ENCODE peak calls at places on chromosomes 4 and X, in four cellular contexts. V, U, M and Q are unnamed samples.

GRCh38 chr4:127622923-127623754 is 9.6 kb upstream of the INTU start:
- DNase-seq in V (peak; percentile 86), U (peak; percentile 73), M (no peak), Q (peak; percentile 43)

GRCh38 chr4:161148051-161148450 is 1015.7 kb downstream of the FSTL5 start:
- DNase-seq in U (no peak), V (no peak), M (no peak), Q (no peak)

GRCh38 chr4:74545488-74545887 is 100.6 kb downstream of the AREG start:
- DNase-seq in V (no peak), M (no peak), U (no peak), Q (peak; percentile 83)

GRCh38 chr4:118957683-118958082 is 69.0 kb downstream of the SYNPO2 start:
- DNase-seq in V (no peak), U (no peak), M (no peak), Q (peak; percentile 42)

GRCh38 chr4:11301075-11301660 is 127.5 kb downstream of the HS3ST1 start:
- DNase-seq in M (no peak), V (no peak), U (peak; percentile 5), Q (no peak)

GRCh38 chr4:173168396-173169177 is at the start of gene GALNT7:
- DNase-seq in V (peak; percentile 88), M (peak; percentile 60), U (peak; percentile 91), Q (peak; percentile 73)

GRCh38 chrX:107573016-107573415 is 55.3 kb upstream of the PRPS1 start:
- DNase-seq in M (no peak), U (no peak), V (no peak), Q (no peak)

GRCh38 chr4:158200214-158200613 is 10.1 kb upstream of the TMEM144 start:
- DNase-seq in M (no peak), U (no peak), V (no peak), Q (no peak)

GRCh38 chrX:123215397-123216089 is 31.5 kb downstream of the GRIA3 start:
- DNase-seq in V (no peak), M (no peak), U (no peak), Q (no peak)

GRCh38 chrX:45068555-45068954 is 132.1 kb downstream of the DIPK2B start:
- DNase-seq in V (no peak), U (no peak), M (peak; percentile 60), Q (no peak)

DNA sequence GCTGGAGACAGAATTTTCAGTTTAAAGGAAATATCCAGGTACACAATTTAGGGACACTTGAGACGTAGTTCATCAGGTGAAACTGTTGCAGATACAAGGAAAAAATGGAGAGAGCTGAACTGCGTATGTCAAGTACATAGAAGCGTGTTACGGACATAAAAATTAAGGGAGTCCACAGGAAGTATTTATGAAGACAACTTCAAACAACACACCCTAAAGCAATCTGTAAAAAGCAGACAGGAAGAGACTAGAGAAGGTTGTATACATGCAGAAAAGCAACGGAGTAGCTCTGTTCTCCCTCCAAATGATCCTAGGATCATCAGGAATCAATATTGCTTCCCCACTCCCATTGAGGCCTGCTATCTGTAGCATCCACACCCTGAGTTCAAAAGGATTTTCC is 5.8 kb downstream of the CASK start:
- DNase-seq in V (no peak), M (no peak), U (no peak), Q (no peak)
- H3K27ac ChIP-seq in V (no peak overlapping the region), M (peak overlapping the region; percentile 12), U (no peak overlapping the region), Q (no peak overlapping the region)

DNA sequence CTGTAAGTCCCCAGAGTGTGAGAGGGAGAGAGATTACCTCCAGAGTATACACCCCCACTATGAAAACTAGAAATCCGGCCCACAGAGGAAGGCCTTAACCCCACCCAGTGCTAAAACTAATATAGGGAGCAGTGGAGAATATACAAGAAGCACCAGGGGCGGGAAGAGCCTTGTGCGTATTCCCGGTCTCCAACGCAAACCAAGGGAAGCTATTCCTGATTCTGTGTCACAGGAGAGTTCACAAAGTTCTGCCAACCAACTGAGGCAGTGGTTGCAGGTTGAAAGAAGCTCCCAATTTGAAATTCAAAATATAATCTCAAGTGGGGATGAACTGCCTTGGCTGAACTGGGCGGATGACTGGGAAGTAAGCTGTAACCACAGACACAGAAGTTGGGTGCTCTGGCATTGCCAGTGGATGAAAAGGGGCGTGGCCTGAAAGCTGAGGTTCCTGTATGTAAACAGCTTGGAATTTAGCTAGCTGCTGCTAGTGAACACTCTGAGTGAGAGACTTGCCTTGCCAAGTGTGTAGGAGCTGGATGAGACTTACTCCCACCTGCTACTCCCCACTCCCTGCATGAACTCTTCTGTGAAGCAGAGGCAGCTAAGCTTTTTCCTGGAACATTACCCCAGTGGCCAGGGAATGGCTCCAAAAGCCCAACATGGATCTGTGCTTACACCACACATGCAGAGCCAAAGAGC is 32.7 kb downstream of the ELF2 start:
- DNase-seq in M (no peak), V (peak; percentile 53), U (peak; percentile 25), Q (peak; percentile 79)
- H3K4me1 ChIP-seq in M (peaks cover 22% of the 10 kb centered on the region), V (peaks cover 21% of the 10 kb centered on the region), U (no peaks in the 10 kb centered on the region), Q (peaks cover 15% of the 10 kb centered on the region)

DNA sequence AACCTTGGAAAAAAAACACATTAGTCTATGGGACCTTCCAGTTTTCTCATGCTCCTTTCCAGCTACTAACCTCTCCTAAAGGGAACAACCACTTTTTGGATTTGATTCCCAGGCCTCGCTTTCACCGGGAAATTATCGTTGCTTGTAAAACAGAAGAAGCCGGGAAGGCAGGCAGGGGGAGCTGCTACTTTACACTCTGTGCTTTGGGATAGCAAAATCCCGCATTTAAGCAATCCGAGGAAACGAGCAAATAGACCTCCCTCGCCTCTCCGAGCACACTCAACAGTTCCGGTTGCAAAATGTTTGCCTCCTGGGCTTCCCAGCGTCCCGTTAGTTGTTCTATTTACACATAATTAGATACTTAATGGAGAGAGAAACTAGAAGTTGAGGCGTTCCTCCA is 1.2 kb downstream of the CD38 start:
- DNase-seq in U (peak; percentile 55), M (no peak), V (peak; percentile 51), Q (peak; percentile 87)
- H3K27ac ChIP-seq in U (no peak overlapping the region), M (no peak overlapping the region), V (no peak overlapping the region), Q (no peak overlapping the region)

GRCh38 chr4:7855731-7856130 is 83.9 kb downstream of the AFAP1 start:
- DNase-seq in U (no peak), M (no peak), V (no peak), Q (no peak)
- H3K4me1 ChIP-seq in U (peaks cover 15% of the 10 kb centered on the region), M (peaks cover 77% of the 10 kb centered on the region), V (peaks cover 8% of the 10 kb centered on the region), Q (peaks cover 10% of the 10 kb centered on the region)

GRCh38 chr4:184860018-184860530 is 34.3 kb upstream of the ACSL1 start:
- DNase-seq in V (no peak), U (no peak), M (no peak), Q (no peak)
- H3K27ac ChIP-seq in V (no peak overlapping the region), U (no peak overlapping the region), M (no peak overlapping the region), Q (no peak overlapping the region)

DNA sequence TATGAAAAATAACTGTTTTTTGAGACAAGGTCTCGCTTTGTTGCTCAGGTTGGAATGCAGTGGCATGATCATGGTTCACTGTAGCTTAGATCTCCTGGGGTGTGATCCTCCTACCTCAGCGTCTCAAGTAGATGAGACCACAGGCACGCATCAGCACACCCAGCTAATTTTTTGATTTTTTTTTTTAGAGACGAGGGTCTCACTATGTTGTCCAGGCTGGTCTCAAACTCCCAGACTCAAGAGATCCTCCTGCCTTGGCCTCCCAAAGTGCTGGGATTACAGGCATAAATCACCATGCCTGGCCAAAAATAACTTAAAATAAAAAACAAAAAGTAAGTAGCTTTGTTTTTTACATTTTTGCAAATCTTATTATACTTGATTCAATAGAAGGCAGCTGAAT is 63.3 kb downstream of the NOCT start:
- DNase-seq in U (no peak), M (no peak), V (no peak), Q (no peak)
- H3K4me1 ChIP-seq in U (no peaks in the 10 kb centered on the region), M (peaks cover 76% of the 10 kb centered on the region), V (no peaks in the 10 kb centered on the region), Q (peaks cover 52% of the 10 kb centered on the region)

GRCh38 chrX:151825927-151826471 is 86.7 kb upstream of the MAGEA4 start:
- DNase-seq in U (peak; percentile 23), V (no peak), M (no peak), Q (peak; percentile 87)

GRCh38 chrX:151830911-151831310 is 81.8 kb upstream of the MAGEA4 start:
- DNase-seq in U (no peak), M (no peak), V (no peak), Q (peak; percentile 14)

GRCh38 chrX:151828434-151829080 is 84.1 kb upstream of the MAGEA4 start:
- DNase-seq in V (no peak), M (no peak), U (no peak), Q (no peak)
- H3K27ac ChIP-seq in V (no peak overlapping the region), M (no peak overlapping the region), U (no peak overlapping the region), Q (no peak overlapping the region)